ENCODE peak calls at places on chromosomes 7 and 10, in ten cellular contexts. X, O, U, J, E, T, D, G, F and M are unnamed samples.

GRCh38 chr10:104123397-104123796 is 1.4 kb downstream of the SFR1 start:
- DNase-seq in X (no peak), O (peak), U (no peak), J (no peak), E (peak), T (no peak), D (no peak), G (no peak), F (no peak), M (no peak)

GRCh38 chr10:23514321-23514720 is 75.4 kb downstream of the OTUD1 start:
- DNase-seq in X (no peak), O (peak), U (no peak), J (no peak), E (no peak), T (no peak), D (no peak), G (no peak), F (peak), M (no peak)

GRCh38 chr10:120691623-120692022 is 159.5 kb upstream of the WDR11 start:
- DNase-seq in X (no peak), O (no peak), U (no peak), J (no peak), E (no peak), T (no peak), D (no peak), G (no peak), F (no peak), M (no peak)

GRCh38 chr10:131943021-131943814 is 38.5 kb downstream of the BNIP3 start:
- DNase-seq in X (no peak), O (peak), U (peak), J (no peak), E (no peak), T (no peak), D (peak), G (no peak), F (no peak), M (peak)

GRCh38 chr7:98423043-98423442 is 22.2 kb upstream of the BAIAP2L1 start:
- DNase-seq in X (no peak), O (peak), U (peak), J (no peak), E (no peak), T (no peak), D (peak), G (no peak), F (peak), M (peak)

GRCh38 chr10:21556527-21556926 is 22.5 kb downstream of the MLLT10 start:
- DNase-seq in X (no peak), O (no peak), U (no peak), J (no peak), E (peak), T (no peak), D (no peak), G (no peak), F (no peak), M (no peak)

GRCh38 chr7:149743481-149743880 is 29.9 kb downstream of the ZNF467 start:
- DNase-seq in X (no peak), O (no peak), U (no peak), J (no peak), E (no peak), T (no peak), D (no peak), G (no peak), F (no peak), M (no peak)

GRCh38 chr7:151415375-151416112 is 5.7 kb upstream of the WDR86 start:
- DNase-seq in X (no peak), O (peak), U (no peak), J (no peak), E (no peak), T (no peak), D (no peak), G (no peak), F (peak), M (no peak)

GRCh38 chr10:103111918-103112877 is 80.9 kb downstream of the NT5C2 start:
- DNase-seq in X (no peak), O (no peak), U (no peak), J (no peak), E (no peak), T (no peak), D (no peak), G (no peak), F (no peak), M (no peak)

GRCh38 chr10:127418536-127419168 is 130.5 kb upstream of the NPS start:
- DNase-seq in X (no peak), O (no peak), U (no peak), J (no peak), E (no peak), T (no peak), D (no peak), G (no peak), F (no peak), M (no peak)

GRCh38 chr10:35216303-35216905 is 89.8 kb downstream of the CREM start:
- DNase-seq in X (no peak), O (no peak), U (no peak), J (no peak), E (peak), T (no peak), D (no peak), G (no peak), F (no peak), M (no peak)

GRCh38 chr10:96650958-96651357 is 64.1 kb upstream of the TM9SF3 start:
- DNase-seq in X (no peak), O (no peak), U (no peak), J (no peak), E (no peak), T (no peak), D (no peak), G (no peak), F (no peak), M (no peak)